ENCODE peak calls at places on chromosome 1, in six cellular contexts. One of them, this sample, is unnamed.

GRCh38 chr1:51070011-51070410 is 32.0 kb upstream of the C1orf185 start:
- DNase-seq in Panc1: no peak
- DNase-seq in activated CD4-positive, alpha-beta T cell treated with anti-CD3 and anti-CD28 coated beads for 48 hours: no peak
- DNase-seq in fibroblast of lung: no peak
- DNase-seq in stimulated activated CD4-positive, alpha-beta T cell treated with anti-CD3 and anti-CD28 coated beads, Interleukin-2, amount 100 ng/mL, for 48 hours: no peak
- DNase-seq in T47D: no peak
- DNase-seq in this sample: no peak

GRCh38 chr1:206912445-206913095 is 9.2 kb downstream of the FCMR start:
- DNase-seq in Panc1: peak
- DNase-seq in fibroblast of lung: peak
- DNase-seq in activated CD4-positive, alpha-beta T cell treated with anti-CD3 and anti-CD28 coated beads for 48 hours: peak
- DNase-seq in stimulated activated CD4-positive, alpha-beta T cell treated with anti-CD3 and anti-CD28 coated beads, Interleukin-2, amount 100 ng/mL, for 48 hours: peak
- DNase-seq in T47D: peak
- DNase-seq in this sample: peak

GRCh38 chr1:208231929-208232360 is 12.2 kb downstream of the PLXNA2 start:
- DNase-seq in fibroblast of lung: peak
- DNase-seq in T47D: no peak
- DNase-seq in stimulated activated CD4-positive, alpha-beta T cell treated with anti-CD3 and anti-CD28 coated beads, Interleukin-2, amount 100 ng/mL, for 48 hours: no peak
- DNase-seq in Panc1: no peak
- DNase-seq in activated CD4-positive, alpha-beta T cell treated with anti-CD3 and anti-CD28 coated beads for 48 hours: no peak
- DNase-seq in this sample: no peak

GRCh38 chr1:195188821-195189220 is 1419.4 kb downstream of the KCNT2 start:
- DNase-seq in activated CD4-positive, alpha-beta T cell treated with anti-CD3 and anti-CD28 coated beads for 48 hours: no peak
- DNase-seq in fibroblast of lung: peak
- DNase-seq in stimulated activated CD4-positive, alpha-beta T cell treated with anti-CD3 and anti-CD28 coated beads, Interleukin-2, amount 100 ng/mL, for 48 hours: no peak
- DNase-seq in T47D: no peak
- DNase-seq in Panc1: no peak
- DNase-seq in this sample: no peak

GRCh38 chr1:194279975-194280374 is 1093.6 kb upstream of the B3GALT2 start:
- DNase-seq in fibroblast of lung: no peak
- DNase-seq in T47D: no peak
- DNase-seq in Panc1: no peak
- DNase-seq in stimulated activated CD4-positive, alpha-beta T cell treated with anti-CD3 and anti-CD28 coated beads, Interleukin-2, amount 100 ng/mL, for 48 hours: no peak
- DNase-seq in activated CD4-positive, alpha-beta T cell treated with anti-CD3 and anti-CD28 coated beads for 48 hours: no peak
- DNase-seq in this sample: no peak

GRCh38 chr1:163315773-163316374 is 5.9 kb upstream of the NUF2 start:
- DNase-seq in activated CD4-positive, alpha-beta T cell treated with anti-CD3 and anti-CD28 coated beads for 48 hours: peak
- DNase-seq in Panc1: no peak
- DNase-seq in T47D: peak
- DNase-seq in fibroblast of lung: peak
- DNase-seq in stimulated activated CD4-positive, alpha-beta T cell treated with anti-CD3 and anti-CD28 coated beads, Interleukin-2, amount 100 ng/mL, for 48 hours: peak
- DNase-seq in this sample: peak

GRCh38 chr1:118788372-118788955 is 199.7 kb downstream of the TBX15 start:
- DNase-seq in stimulated activated CD4-positive, alpha-beta T cell treated with anti-CD3 and anti-CD28 coated beads, Interleukin-2, amount 100 ng/mL, for 48 hours: no peak
- DNase-seq in T47D: peak
- DNase-seq in Panc1: no peak
- DNase-seq in activated CD4-positive, alpha-beta T cell treated with anti-CD3 and anti-CD28 coated beads for 48 hours: no peak
- DNase-seq in fibroblast of lung: peak
- DNase-seq in this sample: no peak

GRCh38 chr1:24606621-24607020 is 36.5 kb upstream of the SRRM1 start:
- DNase-seq in T47D: no peak
- DNase-seq in Panc1: no peak
- DNase-seq in stimulated activated CD4-positive, alpha-beta T cell treated with anti-CD3 and anti-CD28 coated beads, Interleukin-2, amount 100 ng/mL, for 48 hours: no peak
- DNase-seq in fibroblast of lung: no peak
- DNase-seq in activated CD4-positive, alpha-beta T cell treated with anti-CD3 and anti-CD28 coated beads for 48 hours: no peak
- DNase-seq in this sample: no peak

GRCh38 chr1:173107696-173108095 is 57.0 kb upstream of the TNFSF18 start:
- DNase-seq in fibroblast of lung: no peak
- DNase-seq in Panc1: no peak
- DNase-seq in T47D: no peak
- DNase-seq in activated CD4-positive, alpha-beta T cell treated with anti-CD3 and anti-CD28 coated beads for 48 hours: no peak
- DNase-seq in stimulated activated CD4-positive, alpha-beta T cell treated with anti-CD3 and anti-CD28 coated beads, Interleukin-2, amount 100 ng/mL, for 48 hours: no peak
- DNase-seq in this sample: no peak

GRCh38 chr1:179706339-179706941 is 36.7 kb upstream of the FAM163A start:
- DNase-seq in activated CD4-positive, alpha-beta T cell treated with anti-CD3 and anti-CD28 coated beads for 48 hours: peak
- DNase-seq in T47D: peak
- DNase-seq in fibroblast of lung: peak
- DNase-seq in Panc1: no peak
- DNase-seq in stimulated activated CD4-positive, alpha-beta T cell treated with anti-CD3 and anti-CD28 coated beads, Interleukin-2, amount 100 ng/mL, for 48 hours: peak
- DNase-seq in this sample: peak

GRCh38 chr1:228334954-228335353 is 71.7 kb downstream of the TRIM11 start:
- DNase-seq in activated CD4-positive, alpha-beta T cell treated with anti-CD3 and anti-CD28 coated beads for 48 hours: peak
- DNase-seq in stimulated activated CD4-positive, alpha-beta T cell treated with anti-CD3 and anti-CD28 coated beads, Interleukin-2, amount 100 ng/mL, for 48 hours: no peak
- DNase-seq in fibroblast of lung: no peak
- DNase-seq in Panc1: no peak
- DNase-seq in T47D: no peak
- DNase-seq in this sample: no peak

GRCh38 chr1:78419309-78419708 is 71.5 kb upstream of the PTGFR start:
- DNase-seq in Panc1: no peak
- DNase-seq in T47D: no peak
- DNase-seq in stimulated activated CD4-positive, alpha-beta T cell treated with anti-CD3 and anti-CD28 coated beads, Interleukin-2, amount 100 ng/mL, for 48 hours: no peak
- DNase-seq in fibroblast of lung: peak
- DNase-seq in activated CD4-positive, alpha-beta T cell treated with anti-CD3 and anti-CD28 coated beads for 48 hours: no peak
- DNase-seq in this sample: no peak

GRCh38 chr1:31627301-31627929 is 9.9 kb downstream of the HCRTR1 start:
- DNase-seq in T47D: no peak
- DNase-seq in stimulated activated CD4-positive, alpha-beta T cell treated with anti-CD3 and anti-CD28 coated beads, Interleukin-2, amount 100 ng/mL, for 48 hours: no peak
- DNase-seq in Panc1: no peak
- DNase-seq in fibroblast of lung: peak
- DNase-seq in activated CD4-positive, alpha-beta T cell treated with anti-CD3 and anti-CD28 coated beads for 48 hours: no peak
- DNase-seq in this sample: no peak

GRCh38 chr1:16189921-16190499 is 22.4 kb downstream of the ARHGEF19 start:
- DNase-seq in activated CD4-positive, alpha-beta T cell treated with anti-CD3 and anti-CD28 coated beads for 48 hours: no peak
- DNase-seq in stimulated activated CD4-positive, alpha-beta T cell treated with anti-CD3 and anti-CD28 coated beads, Interleukin-2, amount 100 ng/mL, for 48 hours: no peak
- DNase-seq in T47D: no peak
- DNase-seq in Panc1: no peak
- DNase-seq in fibroblast of lung: no peak
- DNase-seq in this sample: no peak

GRCh38 chr1:31587720-31588423 is 11.6 kb downstream of the TINAGL1 start:
- DNase-seq in fibroblast of lung: peak
- DNase-seq in T47D: peak
- DNase-seq in stimulated activated CD4-positive, alpha-beta T cell treated with anti-CD3 and anti-CD28 coated beads, Interleukin-2, amount 100 ng/mL, for 48 hours: peak
- DNase-seq in Panc1: no peak
- DNase-seq in activated CD4-positive, alpha-beta T cell treated with anti-CD3 and anti-CD28 coated beads for 48 hours: peak
- DNase-seq in this sample: peak

GRCh38 chr1:209702832-209703231 is 1.8 kb upstream of the HSD11B1 start:
- DNase-seq in stimulated activated CD4-positive, alpha-beta T cell treated with anti-CD3 and anti-CD28 coated beads, Interleukin-2, amount 100 ng/mL, for 48 hours: no peak
- DNase-seq in Panc1: no peak
- DNase-seq in T47D: no peak
- DNase-seq in activated CD4-positive, alpha-beta T cell treated with anti-CD3 and anti-CD28 coated beads for 48 hours: no peak
- DNase-seq in fibroblast of lung: no peak
- DNase-seq in this sample: no peak

This sample was measured in activated CD8-positive, alpha-beta T cell treated with anti-CD3 and anti-CD28 coated beads for 36 hours.